ENCODE peak calls at places on chromosomes 16 and 17, in ten cellular contexts. One of them, this sample, is unnamed.

GRCh38 chr17:9056566-9056965 is 35.3 kb downstream of the NTN1 start:
- DNase-seq in body of pancreas: no peak
- DNase-seq in left lung: no peak
- DNase-seq in A549: no peak
- DNase-seq in fibroblast of pulmonary artery: no peak
- DNase-seq in breast epithelium: no peak
- DNase-seq in right lobe of liver: peak; percentile 89
- DNase-seq in upper lobe of right lung: no peak
- DNase-seq in tibial nerve: peak; percentile 59
- DNase-seq in pancreas: no peak
- DNase-seq in this sample: no peak

GRCh38 chr16:87466975-87467501 is 25.8 kb downstream of the ZCCHC14 start:
- DNase-seq in body of pancreas: no peak
- DNase-seq in left lung: no peak
- DNase-seq in A549: no peak
- DNase-seq in fibroblast of pulmonary artery: no peak
- DNase-seq in breast epithelium: no peak
- DNase-seq in right lobe of liver: no peak
- DNase-seq in upper lobe of right lung: no peak
- DNase-seq in tibial nerve: no peak
- DNase-seq in pancreas: no peak
- DNase-seq in this sample: no peak

GRCh38 chr17:40796846-40797245 is 2.9 kb downstream of the KRT28 start:
- DNase-seq in body of pancreas: no peak
- DNase-seq in left lung: no peak
- DNase-seq in A549: no peak
- DNase-seq in fibroblast of pulmonary artery: no peak
- DNase-seq in breast epithelium: no peak
- DNase-seq in right lobe of liver: no peak
- DNase-seq in upper lobe of right lung: no peak
- DNase-seq in tibial nerve: no peak
- DNase-seq in pancreas: no peak
- DNase-seq in this sample: no peak

GRCh38 chr17:77602062-77602746 is 356.3 kb upstream of the TNRC6C start:
- DNase-seq in body of pancreas: peak; percentile 32
- DNase-seq in left lung: no peak
- DNase-seq in A549: no peak
- DNase-seq in fibroblast of pulmonary artery: peak; percentile 36
- DNase-seq in breast epithelium: no peak
- DNase-seq in right lobe of liver: no peak
- DNase-seq in upper lobe of right lung: peak; percentile 55
- DNase-seq in tibial nerve: peak; percentile 79
- DNase-seq in pancreas: no peak
- DNase-seq in this sample: no peak

GRCh38 chr17:63442549-63443035 is 3.5 kb downstream of the CYB561 start:
- DNase-seq in body of pancreas: no peak
- DNase-seq in left lung: no peak
- DNase-seq in A549: peak; percentile 35
- DNase-seq in fibroblast of pulmonary artery: no peak
- DNase-seq in breast epithelium: no peak
- DNase-seq in right lobe of liver: no peak
- DNase-seq in upper lobe of right lung: no peak
- DNase-seq in tibial nerve: no peak
- DNase-seq in pancreas: no peak
- DNase-seq in this sample: no peak

GRCh38 chr17:41799366-41799765 is 12.4 kb downstream of the P3H4 start:
- DNase-seq in body of pancreas: no peak
- DNase-seq in left lung: no peak
- DNase-seq in A549: no peak
- DNase-seq in fibroblast of pulmonary artery: no peak
- DNase-seq in breast epithelium: no peak
- DNase-seq in right lobe of liver: no peak
- DNase-seq in upper lobe of right lung: no peak
- DNase-seq in tibial nerve: no peak
- DNase-seq in pancreas: no peak
- DNase-seq in this sample: peak; percentile 79

GRCh38 chr17:2690165-2691068 is 21.1 kb downstream of the CLUH start:
- DNase-seq in body of pancreas: no peak
- DNase-seq in left lung: no peak
- DNase-seq in A549: no peak
- DNase-seq in fibroblast of pulmonary artery: no peak
- DNase-seq in breast epithelium: peak; percentile 31
- DNase-seq in right lobe of liver: peak; percentile 41
- DNase-seq in upper lobe of right lung: peak; percentile 65
- DNase-seq in tibial nerve: no peak
- DNase-seq in pancreas: no peak
- DNase-seq in this sample: peak; percentile 76

GRCh38 chr17:75400326-75400939 is 5.0 kb downstream of the GRB2 start:
- DNase-seq in body of pancreas: no peak
- DNase-seq in left lung: no peak
- DNase-seq in A549: no peak
- DNase-seq in fibroblast of pulmonary artery: no peak
- DNase-seq in breast epithelium: no peak
- DNase-seq in right lobe of liver: no peak
- DNase-seq in upper lobe of right lung: no peak
- DNase-seq in tibial nerve: no peak
- DNase-seq in pancreas: no peak
- DNase-seq in this sample: no peak

GRCh38 chr17:67574658-67575293 is 143.0 kb upstream of the NOL11 start:
- DNase-seq in body of pancreas: no peak
- DNase-seq in left lung: no peak
- DNase-seq in A549: no peak
- DNase-seq in fibroblast of pulmonary artery: no peak
- DNase-seq in breast epithelium: no peak
- DNase-seq in right lobe of liver: no peak
- DNase-seq in upper lobe of right lung: no peak
- DNase-seq in tibial nerve: no peak
- DNase-seq in pancreas: no peak
- DNase-seq in this sample: no peak

GRCh38 chr16:79618712-79619050 is 18.1 kb upstream of the MAF start:
- DNase-seq in body of pancreas: no peak
- DNase-seq in left lung: no peak
- DNase-seq in A549: no peak
- DNase-seq in fibroblast of pulmonary artery: no peak
- DNase-seq in breast epithelium: no peak
- DNase-seq in right lobe of liver: no peak
- DNase-seq in upper lobe of right lung: no peak
- DNase-seq in tibial nerve: no peak
- DNase-seq in pancreas: no peak
- DNase-seq in this sample: no peak

GRCh38 chr17:76260220-76260619 is 4.9 kb upstream of the UBALD2 start:
- DNase-seq in body of pancreas: no peak
- DNase-seq in left lung: peak; percentile 7
- DNase-seq in A549: no peak
- DNase-seq in fibroblast of pulmonary artery: no peak
- DNase-seq in breast epithelium: no peak
- DNase-seq in right lobe of liver: no peak
- DNase-seq in upper lobe of right lung: no peak
- DNase-seq in tibial nerve: no peak
- DNase-seq in pancreas: no peak
- DNase-seq in this sample: no peak

GRCh38 chr17:46979023-46979870 is at the start of gene RPRML:
- DNase-seq in body of pancreas: peak; percentile 39
- DNase-seq in left lung: no peak
- DNase-seq in A549: peak; percentile 54
- DNase-seq in fibroblast of pulmonary artery: peak; percentile 7
- DNase-seq in breast epithelium: no peak
- DNase-seq in right lobe of liver: peak; percentile 58
- DNase-seq in upper lobe of right lung: no peak
- DNase-seq in tibial nerve: no peak
- DNase-seq in pancreas: peak; percentile 47
- DNase-seq in this sample: peak; percentile 81

GRCh38 chr17:35117984-35118383 is 1.7 kb downstream of the RAD51D start:
- DNase-seq in body of pancreas: no peak
- DNase-seq in left lung: no peak
- DNase-seq in A549: peak; percentile 65
- DNase-seq in fibroblast of pulmonary artery: peak; percentile 55
- DNase-seq in breast epithelium: no peak
- DNase-seq in right lobe of liver: no peak
- DNase-seq in upper lobe of right lung: no peak
- DNase-seq in tibial nerve: no peak
- DNase-seq in pancreas: no peak
- DNase-seq in this sample: no peak

GRCh38 chr17:5203178-5203907 is 11.7 kb upstream of the ZNF594 start:
- DNase-seq in body of pancreas: no peak
- DNase-seq in left lung: no peak
- DNase-seq in A549: no peak
- DNase-seq in fibroblast of pulmonary artery: no peak
- DNase-seq in breast epithelium: no peak
- DNase-seq in right lobe of liver: no peak
- DNase-seq in upper lobe of right lung: no peak
- DNase-seq in tibial nerve: no peak
- DNase-seq in pancreas: no peak
- DNase-seq in this sample: no peak

GRCh38 chr16:46843898-46844642 is 13.1 kb upstream of the C16orf87 start:
- DNase-seq in body of pancreas: no peak
- DNase-seq in left lung: no peak
- DNase-seq in A549: no peak
- DNase-seq in fibroblast of pulmonary artery: no peak
- DNase-seq in breast epithelium: no peak
- DNase-seq in right lobe of liver: no peak
- DNase-seq in upper lobe of right lung: peak; percentile 68
- DNase-seq in tibial nerve: no peak
- DNase-seq in pancreas: no peak
- DNase-seq in this sample: no peak

GRCh38 chr16:50709980-50710379 is 16.6 kb downstream of the NOD2 start:
- DNase-seq in body of pancreas: no peak
- DNase-seq in left lung: no peak
- DNase-seq in A549: no peak
- DNase-seq in fibroblast of pulmonary artery: no peak
- DNase-seq in breast epithelium: no peak
- DNase-seq in right lobe of liver: no peak
- DNase-seq in upper lobe of right lung: no peak
- DNase-seq in tibial nerve: no peak
- DNase-seq in pancreas: no peak
- DNase-seq in this sample: no peak
- TF ChIP-seq CTCF in body of pancreas: no peak
- TF ChIP-seq CTCF in left lung: no peak
- TF ChIP-seq CTCF in A549: no peak
- TF ChIP-seq CTCF in fibroblast of pulmonary artery: no peak
- TF ChIP-seq CTCF in breast epithelium: no peak
- TF ChIP-seq CTCF in right lobe of liver: no peak
- TF ChIP-seq CTCF in upper lobe of right lung: no peak
- TF ChIP-seq CTCF in tibial nerve: no peak
- TF ChIP-seq CTCF in pancreas: no peak
- TF ChIP-seq CTCF in this sample: no peak

DNA sequence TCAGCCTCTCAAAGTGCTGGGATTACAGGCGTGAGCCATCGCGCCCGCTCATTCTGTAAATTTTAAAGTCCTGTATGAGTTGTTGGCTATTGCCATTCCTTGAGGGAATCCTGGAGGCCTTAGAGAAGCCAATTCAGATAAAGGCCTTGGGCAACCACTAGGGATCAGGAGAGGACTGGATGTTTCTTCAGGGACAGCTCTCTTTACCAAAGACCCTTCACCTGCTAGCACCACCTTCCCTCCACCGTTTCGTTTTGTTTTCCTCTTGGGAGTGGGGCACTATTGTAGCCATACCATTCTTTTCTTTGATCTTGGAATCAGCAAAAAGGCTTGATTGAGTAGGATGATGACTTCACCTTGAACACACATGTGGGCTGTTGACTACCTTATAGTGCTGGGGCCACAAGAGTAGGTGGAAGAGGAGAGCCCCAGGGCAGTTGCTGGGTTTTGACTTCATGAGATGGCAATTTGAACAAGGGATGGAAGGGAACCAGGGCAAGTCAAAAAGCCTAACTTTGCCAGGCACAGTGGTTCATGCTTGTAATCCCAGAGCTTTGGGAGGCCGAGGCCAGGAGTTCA is 7.0 kb upstream of the ANKRD40CL start:
- DNase-seq in body of pancreas: no peak
- DNase-seq in left lung: no peak
- DNase-seq in A549: no peak
- DNase-seq in fibroblast of pulmonary artery: no peak
- DNase-seq in breast epithelium: peak; percentile 34
- DNase-seq in right lobe of liver: no peak
- DNase-seq in upper lobe of right lung: peak; percentile 9
- DNase-seq in tibial nerve: no peak
- DNase-seq in pancreas: no peak
- DNase-seq in this sample: no peak
- TF ChIP-seq CTCF in body of pancreas: no peak
- TF ChIP-seq CTCF in left lung: no peak
- TF ChIP-seq CTCF in A549: no peak
- TF ChIP-seq CTCF in fibroblast of pulmonary artery: no peak
- TF ChIP-seq CTCF in breast epithelium: no peak
- TF ChIP-seq CTCF in right lobe of liver: no peak
- TF ChIP-seq CTCF in upper lobe of right lung: no peak
- TF ChIP-seq CTCF in tibial nerve: no peak
- TF ChIP-seq CTCF in pancreas: no peak
- TF ChIP-seq CTCF in this sample: no peak

DNA sequence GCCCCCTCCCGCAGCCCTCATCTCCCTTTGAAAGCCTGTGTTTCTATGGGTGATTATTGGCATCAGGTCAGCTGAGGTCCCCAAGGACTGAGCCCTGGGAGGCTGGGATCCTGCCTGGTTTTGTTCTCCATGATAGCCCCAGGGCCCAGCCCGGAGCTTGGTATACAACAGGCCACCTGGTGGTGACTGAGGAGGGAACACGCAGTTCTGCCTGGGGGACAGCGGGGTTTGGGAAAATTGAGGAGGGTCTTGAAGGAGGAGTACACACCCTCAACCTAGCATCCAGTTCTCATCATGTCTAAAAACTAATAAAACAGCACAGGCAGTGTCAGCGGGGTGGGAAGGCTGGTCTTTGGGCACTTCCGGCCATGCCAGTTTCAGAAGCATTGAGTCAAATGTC is 335.1 kb downstream of the CPPED1 start:
- DNase-seq in body of pancreas: no peak
- DNase-seq in left lung: no peak
- DNase-seq in A549: no peak
- DNase-seq in fibroblast of pulmonary artery: no peak
- DNase-seq in breast epithelium: no peak
- DNase-seq in right lobe of liver: no peak
- DNase-seq in upper lobe of right lung: no peak
- DNase-seq in tibial nerve: no peak
- DNase-seq in pancreas: no peak
- DNase-seq in this sample: no peak
- TF ChIP-seq CTCF in body of pancreas: no peak
- TF ChIP-seq CTCF in left lung: no peak
- TF ChIP-seq CTCF in A549: no peak
- TF ChIP-seq CTCF in fibroblast of pulmonary artery: no peak
- TF ChIP-seq CTCF in breast epithelium: no peak
- TF ChIP-seq CTCF in right lobe of liver: no peak
- TF ChIP-seq CTCF in upper lobe of right lung: no peak
- TF ChIP-seq CTCF in tibial nerve: no peak
- TF ChIP-seq CTCF in pancreas: no peak
- TF ChIP-seq CTCF in this sample: no peak

DNA sequence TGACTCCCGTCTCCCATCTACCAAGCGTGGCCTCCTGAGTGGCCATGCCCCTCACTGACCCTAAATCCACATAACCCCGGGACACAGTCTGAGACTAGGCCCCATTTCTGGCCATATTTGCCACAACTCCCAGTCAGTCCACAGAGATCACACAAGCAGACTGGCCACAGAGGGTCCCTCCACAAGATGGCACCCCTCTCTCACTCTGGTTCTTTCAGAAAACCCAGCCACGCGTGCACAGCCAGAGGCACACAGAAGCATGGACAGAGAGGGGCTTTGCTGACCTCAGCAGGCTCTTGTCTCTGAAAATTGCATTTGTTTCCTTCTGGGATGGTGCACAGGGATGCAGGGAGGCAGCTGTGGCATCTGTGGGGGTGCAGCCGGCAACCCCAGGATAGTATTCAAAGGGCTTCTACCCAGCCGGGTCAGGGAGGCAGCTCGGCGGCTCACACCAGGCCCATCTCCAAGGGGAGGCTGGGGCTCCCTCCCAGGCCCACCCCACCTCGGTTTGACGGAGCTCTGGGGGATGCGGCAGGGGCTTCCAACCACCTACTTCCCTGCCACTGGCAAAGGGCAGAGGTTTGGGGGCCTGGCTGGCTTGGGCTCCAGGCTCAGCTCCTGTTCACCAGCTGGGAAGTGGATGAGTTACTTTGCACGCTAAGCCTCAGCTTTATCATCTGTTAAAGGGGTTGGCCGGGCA is 16.8 kb downstream of the DOC2B start:
- DNase-seq in body of pancreas: peak; percentile 52
- DNase-seq in left lung: no peak
- DNase-seq in A549: peak; percentile 65
- DNase-seq in fibroblast of pulmonary artery: peak; percentile 41
- DNase-seq in breast epithelium: no peak
- DNase-seq in right lobe of liver: peak; percentile 65
- DNase-seq in upper lobe of right lung: peak; percentile 61
- DNase-seq in tibial nerve: peak; percentile 61
- DNase-seq in pancreas: no peak
- DNase-seq in this sample: no peak
- TF ChIP-seq CTCF in body of pancreas: peak; percentile 57
- TF ChIP-seq CTCF in left lung: peak; percentile 40
- TF ChIP-seq CTCF in A549: peak; percentile 51
- TF ChIP-seq CTCF in fibroblast of pulmonary artery: peak; percentile 43
- TF ChIP-seq CTCF in breast epithelium: peak; percentile 15
- TF ChIP-seq CTCF in right lobe of liver: peak; percentile 47
- TF ChIP-seq CTCF in upper lobe of right lung: peak; percentile 52
- TF ChIP-seq CTCF in tibial nerve: peak; percentile 71
- TF ChIP-seq CTCF in pancreas: no peak
- TF ChIP-seq CTCF in this sample: peak; percentile 65

This sample was measured in kidney.